ENCODE peak calls at places on chromosomes 11 and 22, in nine cellular contexts. X, B, G, M, I, Y, K, D and R are unnamed samples.
A peak's percentile ranks its signal among the peaks of the same experiment; 100 is the strongest.

GRCh38 chr22:28075260-28075981 is 156.4 kb upstream of the PITPNB start:
- DNase-seq in X (no peak), B (no peak), G (peak; percentile 75), M (peak; percentile 71), I (peak; percentile 52), Y (no peak), K (no peak), D (no peak), R (peak; percentile 69)

GRCh38 chr11:70758206-70758605 is 359.9 kb downstream of the CTTN start:
- DNase-seq in X (no peak), B (no peak), G (no peak), M (peak; percentile 45), I (no peak), Y (no peak), K (no peak), D (no peak), R (no peak)

GRCh38 chr11:15378941-15379340 is 264.2 kb downstream of the INSC start:
- DNase-seq in X (no peak), B (no peak), G (no peak), M (no peak), I (no peak), Y (no peak), K (no peak), D (no peak), R (no peak)

GRCh38 chr11:121672630-121673487 is 220.1 kb upstream of the SORL1-AS1 start:
- DNase-seq in X (no peak), B (peak; percentile 44), G (no peak), M (peak; percentile 85), I (no peak), Y (no peak), K (no peak), D (peak; percentile 59), R (no peak)

GRCh38 chr22:32801436-32802290 is at the start of gene TIMP3:
- DNase-seq in X (no peak), B (peak; percentile 88), G (peak; percentile 92), M (peak; percentile 96), I (peak; percentile 66), Y (no peak), K (peak; percentile 92), D (peak; percentile 95), R (peak; percentile 83)

GRCh38 chr22:48488611-48489456 is 1338.8 kb downstream of the BRD1 start:
- DNase-seq in X (no peak), B (peak; percentile 54), G (no peak), M (peak; percentile 44), I (no peak), Y (no peak), K (peak; percentile 89), D (peak; percentile 54), R (no peak)

GRCh38 chr11:117565709-117566108 is 231.3 kb downstream of the DSCAML1 start:
- DNase-seq in X (no peak), B (no peak), G (no peak), M (no peak), I (no peak), Y (no peak), K (peak; percentile 37), D (peak; percentile 82), R (no peak)

GRCh38 chr22:23120415-23120899 is 21.3 kb downstream of the RSPH14 start:
- DNase-seq in X (no peak), B (no peak), G (no peak), M (no peak), I (no peak), Y (no peak), K (no peak), D (no peak), R (no peak)

GRCh38 chr11:23502821-23503220 is 642.5 kb upstream of the CCDC179 start:
- DNase-seq in X (no peak), B (no peak), G (no peak), M (no peak), I (no peak), Y (no peak), K (no peak), D (no peak), R (no peak)

GRCh38 chr11:32434387-32435151 is 770 bp downstream of the WT1 start:
- DNase-seq in X (no peak), B (peak; percentile 81), G (peak; percentile 56), M (no peak), I (no peak), Y (no peak), K (peak; percentile 69), D (peak; percentile 26), R (no peak)

GRCh38 chr11:121711900-121712424 is 259.2 kb upstream of the SORL1-AS1 start:
- DNase-seq in X (no peak), B (no peak), G (no peak), M (no peak), I (no peak), Y (no peak), K (no peak), D (no peak), R (no peak)

GRCh38 chr11:16817321-16817720 is 78.9 kb downstream of the C11orf58 start:
- DNase-seq in X (no peak), B (no peak), G (no peak), M (no peak), I (no peak), Y (no peak), K (no peak), D (no peak), R (no peak)

GRCh38 chr11:81135570-81135969 is 1598.1 kb downstream of the FAM181B start:
- DNase-seq in X (no peak), B (no peak), G (no peak), M (no peak), I (no peak), Y (no peak), K (no peak), D (no peak), R (no peak)
- H3K4me3 ChIP-seq in X (no peak overlapping the region), B (no peak overlapping the region), G (no peak overlapping the region), M (no peak overlapping the region), I (no peak overlapping the region), Y (no peak overlapping the region), K (no peak overlapping the region), D (no peak overlapping the region), R (no peak overlapping the region)

GRCh38 chr11:119152043-119152442 is 3.2 kb downstream of the ABCG4 start:
- DNase-seq in X (no peak), B (no peak), G (no peak), M (no peak), I (no peak), Y (no peak), K (no peak), D (no peak), R (no peak)

GRCh38 chr11:119147604-119148333 is 1.1 kb upstream of the ABCG4 start:
- DNase-seq in X (no peak), B (no peak), G (no peak), M (no peak), I (no peak), Y (no peak), K (peak; percentile 23), D (no peak), R (no peak)

GRCh38 chr11:119149371-119150275 is 771 bp downstream of the ABCG4 start:
- DNase-seq in X (peak; percentile 18), B (no peak), G (no peak), M (no peak), I (no peak), Y (no peak), K (peak; percentile 78), D (peak; percentile 82), R (no peak)

GRCh38 chr11:119152604-119153003 is 3.8 kb downstream of the ABCG4 start:
- DNase-seq in X (no peak), B (no peak), G (no peak), M (no peak), I (no peak), Y (no peak), K (no peak), D (no peak), R (no peak)

DNA sequence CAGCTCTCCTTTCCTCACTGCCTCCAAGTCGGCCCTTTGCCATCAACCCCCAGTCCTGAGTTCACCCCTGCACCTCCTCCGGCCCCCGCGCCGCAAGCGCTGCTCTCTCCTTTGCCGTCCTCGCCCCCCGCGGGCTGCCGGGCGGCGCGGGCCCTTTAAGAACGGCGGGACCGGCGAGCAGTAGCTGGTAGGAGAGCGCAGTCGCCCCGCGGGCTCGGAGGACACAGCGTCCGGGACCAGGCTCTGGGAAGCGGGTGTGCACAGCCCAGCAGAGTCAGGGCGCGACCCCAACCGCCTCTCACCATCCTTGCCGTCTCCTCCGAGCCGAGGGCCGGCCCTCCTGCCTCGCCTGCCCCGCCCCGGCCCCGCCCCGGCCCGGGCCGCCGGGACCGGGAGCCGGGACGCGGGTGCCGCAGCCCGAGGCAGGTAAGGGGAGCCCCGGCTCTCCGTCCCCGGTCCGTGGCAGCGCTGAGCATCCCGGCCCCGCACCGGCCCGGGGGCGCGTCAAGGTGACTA is at the start of gene ABCG4:
- DNase-seq in X (no peak), B (no peak), G (no peak), M (no peak), I (no peak), Y (no peak), K (peak; percentile 73), D (peak; percentile 82), R (peak; percentile 17)
- H3K27me3 ChIP-seq in X (peaks cover 30% of the 10 kb centered on the region), B (no peaks in the 10 kb centered on the region), G (peaks cover 29% of the 10 kb centered on the region), M (peaks cover 50% of the 10 kb centered on the region), I (no peaks in the 10 kb centered on the region), Y (no peaks in the 10 kb centered on the region), K (peaks cover 69% of the 10 kb centered on the region), D (no peaks in the 10 kb centered on the region), R (no peaks in the 10 kb centered on the region)

DNA sequence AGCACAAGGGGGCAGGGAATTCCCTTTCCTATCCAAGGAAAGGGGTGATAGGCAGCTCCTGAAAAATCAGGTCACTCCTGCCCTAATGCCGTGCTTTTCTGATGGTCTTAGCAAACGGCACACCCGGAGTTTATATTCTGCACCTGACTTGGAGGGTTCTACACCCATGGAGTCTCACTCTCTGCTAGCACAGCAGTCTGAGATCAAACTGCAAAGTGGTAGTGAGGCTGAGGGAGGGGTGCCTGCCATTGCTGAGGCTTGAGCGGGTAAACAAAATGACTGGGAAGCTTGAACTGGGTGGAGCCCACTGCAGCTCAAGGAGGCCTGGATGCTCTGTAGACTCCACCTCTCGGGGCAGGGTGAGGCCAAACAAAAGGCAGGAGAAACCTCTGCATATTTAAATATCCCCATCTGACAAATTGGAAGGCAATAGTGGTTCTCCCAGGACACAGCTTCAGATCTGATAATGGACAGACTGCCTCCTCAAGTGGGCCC is 194.7 kb downstream of the OR4A47 start:
- DNase-seq in X (no peak), B (peak; percentile 3), G (no peak), M (no peak), I (no peak), Y (no peak), K (no peak), D (no peak), R (no peak)
- H3K9me3 ChIP-seq in X (peaks cover 6% of the 10 kb centered on the region), B (no peaks in the 10 kb centered on the region), G (peaks cover 6% of the 10 kb centered on the region), M (no peaks in the 10 kb centered on the region), I (peaks cover 12% of the 10 kb centered on the region), Y (no peaks in the 10 kb centered on the region), K (peaks cover 10% of the 10 kb centered on the region), D (no peaks in the 10 kb centered on the region), R (peaks cover 6% of the 10 kb centered on the region)

DNA sequence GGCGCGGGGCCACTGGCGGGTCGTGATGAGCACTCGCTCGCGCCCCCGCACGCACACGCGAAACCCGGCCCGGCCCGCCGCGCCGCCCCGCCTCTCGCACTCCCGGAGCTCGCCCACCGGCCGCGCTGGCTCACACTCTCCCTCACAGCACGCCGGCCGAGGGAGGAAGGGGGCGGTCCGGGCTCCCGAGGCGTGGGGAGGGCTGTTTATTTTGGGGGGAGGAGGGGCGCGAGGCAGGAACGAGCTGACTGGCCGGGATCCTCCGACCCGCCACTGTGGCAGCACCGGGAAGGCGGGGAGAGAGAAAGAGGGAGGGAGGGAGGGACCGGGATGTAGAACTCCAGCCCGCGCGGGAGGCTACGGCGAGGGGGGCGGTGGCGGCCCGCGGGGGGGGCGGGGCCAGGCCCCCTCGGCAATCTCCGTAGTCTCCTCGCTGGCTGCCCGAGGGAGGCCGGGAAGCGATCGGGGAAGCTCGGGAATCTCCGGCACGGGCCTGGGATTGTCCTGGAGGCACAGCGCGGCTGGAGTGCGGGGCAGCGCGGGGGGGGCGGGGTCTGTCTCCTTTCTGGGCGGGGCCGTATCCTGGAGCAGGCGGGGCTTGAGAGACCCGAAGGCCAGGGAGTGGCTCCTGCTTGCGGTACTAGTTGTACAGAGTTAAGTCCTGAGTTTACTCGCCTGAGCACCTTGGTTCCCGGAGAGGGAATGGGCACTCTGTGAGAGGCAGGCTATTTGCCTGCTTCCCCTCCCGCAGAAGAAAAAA is at the start of gene RBFOX2:
- DNase-seq in X (peak; percentile 32), B (peak; percentile 99), G (peak; percentile 98), M (peak; percentile 99), I (peak; percentile 96), Y (peak; percentile 85), K (peak; percentile 98), D (peak; percentile 98), R (peak; percentile 97)
- H3K4me3 ChIP-seq in X (peak within 1 kb of the TSS; percentile 71), B (peak within 1 kb of the TSS; percentile 66), G (peak within 1 kb of the TSS; percentile 87), M (peak within 1 kb of the TSS; percentile 64), I (peak within 1 kb of the TSS; percentile 84), Y (peak within 1 kb of the TSS; percentile 84), K (peak within 1 kb of the TSS; percentile 72), D (peak within 1 kb of the TSS; percentile 80), R (peak within 1 kb of the TSS; percentile 68)